ENCODE peak calls at places on chromosomes 16 and 17, in nine cellular contexts. P, I, R, H, T, V, F, D and Y are unnamed samples. For H3K9me3, the result is how much of the 10 kb centered on the place peaks cover.

GRCh38 chr17:49573510-49574282 is 2.0 kb upstream of the NXPH3 start:
- DNase-seq in P (no peak), I (peak), R (no peak), H (no peak), T (no peak), V (no peak), F (no peak), D (no peak), Y (peak)

GRCh38 chr17:30477758-30478115 is 529 bp downstream of the GOSR1 start:
- DNase-seq in P (no peak), I (no peak), R (no peak), H (no peak), T (no peak), V (peak), F (no peak), D (no peak), Y (no peak)

GRCh38 chr16:19753815-19754643 is 36.0 kb downstream of the IQCK start:
- DNase-seq in P (no peak), I (peak), R (no peak), H (no peak), T (no peak), V (peak), F (no peak), D (peak), Y (no peak)

GRCh38 chr16:65510850-65511249 is 389.0 kb upstream of the CDH11 start:
- DNase-seq in P (no peak), I (no peak), R (no peak), H (no peak), T (no peak), V (peak), F (no peak), D (no peak), Y (no peak)

GRCh38 chr17:77709594-77709993 is 248.9 kb upstream of the TNRC6C start:
- DNase-seq in P (no peak), I (peak), R (no peak), H (no peak), T (no peak), V (no peak), F (no peak), D (no peak), Y (no peak)

GRCh38 chr17:18921912-18922451 is 30.0 kb upstream of the SLC5A10 start:
- DNase-seq in P (peak), I (no peak), R (no peak), H (no peak), T (no peak), V (peak), F (no peak), D (peak), Y (no peak)

GRCh38 chr16:61936522-61936921 is 99.7 kb downstream of the CDH8 start:
- DNase-seq in P (no peak), I (no peak), R (no peak), H (no peak), T (no peak), V (no peak), F (no peak), D (no peak), Y (no peak)

GRCh38 chr16:25033852-25034251 is 18.7 kb upstream of the ARHGAP17 start:
- DNase-seq in P (no peak), I (no peak), R (no peak), H (no peak), T (no peak), V (peak), F (no peak), D (no peak), Y (peak)

GRCh38 chr17:66549731-66550207 is 247.4 kb downstream of the PRKCA start:
- DNase-seq in P (no peak), I (no peak), R (no peak), H (no peak), T (no peak), V (peak), F (no peak), D (no peak), Y (no peak)

GRCh38 chr17:2484876-2485275 is 26.8 kb downstream of the METTL16 start:
- DNase-seq in P (no peak), I (no peak), R (no peak), H (no peak), T (no peak), V (no peak), F (no peak), D (no peak), Y (no peak)

GRCh38 chr16:89545831-89546574 is 14.5 kb upstream of the RPL13 start:
- DNase-seq in P (no peak), I (no peak), R (no peak), H (no peak), T (no peak), V (no peak), F (no peak), D (peak), Y (no peak)

GRCh38 chr17:73973881-73974409 is 229.5 kb upstream of the RPL38 start:
- DNase-seq in P (no peak), I (no peak), R (peak), H (no peak), T (peak), V (peak), F (no peak), D (peak), Y (peak)

GRCh38 chr17:38897671-38898290 is 27.6 kb upstream of the LASP1NB start:
- DNase-seq in P (no peak), I (no peak), R (no peak), H (no peak), T (no peak), V (no peak), F (no peak), D (peak), Y (no peak)

GRCh38 chr16:86605950-86606349 is 27.6 kb downstream of the FOXL1 start:
- DNase-seq in P (no peak), I (no peak), R (no peak), H (no peak), T (no peak), V (no peak), F (no peak), D (no peak), Y (no peak)

GRCh38 chr16:89357055-89357454 is 133.3 kb downstream of the ANKRD11 start:
- DNase-seq in P (peak), I (no peak), R (no peak), H (no peak), T (no peak), V (no peak), F (no peak), D (peak), Y (no peak)

GRCh38 chr17:7803981-7804380 is 30.0 kb upstream of the KDM6B start:
- DNase-seq in P (no peak), I (no peak), R (no peak), H (no peak), T (peak), V (no peak), F (no peak), D (peak), Y (no peak)

GRCh38 chr16:15836074-15836473 is 20.8 kb downstream of the MYH11 start:
- DNase-seq in P (no peak), I (no peak), R (no peak), H (no peak), T (no peak), V (no peak), F (no peak), D (no peak), Y (no peak)

GRCh38 chr16:11370084-11370931 is 25.0 kb downstream of the RMI2 start:
- DNase-seq in P (peak), I (no peak), R (no peak), H (no peak), T (no peak), V (no peak), F (no peak), D (no peak), Y (no peak)

GRCh38 chr16:56943761-56944375 is 11.9 kb downstream of the HERPUD1 start:
- DNase-seq in P (peak), I (no peak), R (no peak), H (no peak), T (no peak), V (no peak), F (no peak), D (no peak), Y (no peak)

GRCh38 chr16:84975066-84975465 is 36.3 kb downstream of the ZDHHC7 start:
- DNase-seq in P (no peak), I (no peak), R (no peak), H (no peak), T (no peak), V (no peak), F (no peak), D (no peak), Y (no peak)

GRCh38 chr16:52618753-52619497 is 72.0 kb upstream of the TOX3 start:
- DNase-seq in P (no peak), I (no peak), R (no peak), H (no peak), T (no peak), V (no peak), F (no peak), D (no peak), Y (no peak)

GRCh38 chr17:50963139-50963538 is 97.0 kb upstream of the TOB1 start:
- DNase-seq in P (no peak), I (no peak), R (no peak), H (no peak), T (no peak), V (no peak), F (no peak), D (no peak), Y (no peak)

GRCh38 chr16:1045363-1046270 is 26.9 kb upstream of the SSTR5 start:
- DNase-seq in P (no peak), I (no peak), R (no peak), H (no peak), T (no peak), V (no peak), F (no peak), D (no peak), Y (no peak)

GRCh38 chr16:87855852-87856715 is 13.2 kb downstream of the SLC7A5 start:
- DNase-seq in P (peak), I (peak), R (peak), H (no peak), T (no peak), V (no peak), F (peak), D (peak), Y (no peak)

GRCh38 chr16:46889245-46889941 is 5.2 kb downstream of the GPT2 start:
- DNase-seq in P (no peak), I (no peak), R (no peak), H (no peak), T (no peak), V (no peak), F (no peak), D (no peak), Y (no peak)

GRCh38 chr17:76995352-76996105 is 127.3 kb downstream of the MGAT5B start:
- DNase-seq in P (no peak), I (no peak), R (no peak), H (no peak), T (no peak), V (no peak), F (no peak), D (no peak), Y (no peak)

GRCh38 chr16:4272114-4272954 is 489 bp downstream of the TFAP4 start:
- DNase-seq in P (no peak), I (peak), R (peak), H (no peak), T (no peak), V (no peak), F (no peak), D (peak), Y (peak)

GRCh38 chr17:16919663-16920627 is 52.0 kb downstream of the TNFRSF13B start:
- DNase-seq in P (no peak), I (peak), R (no peak), H (no peak), T (no peak), V (no peak), F (no peak), D (no peak), Y (no peak)

GRCh38 chr17:56389356-56389755 is 204.1 kb upstream of the NOG start:
- DNase-seq in P (no peak), I (no peak), R (no peak), H (no peak), T (no peak), V (no peak), F (no peak), D (no peak), Y (no peak)

GRCh38 chr17:34412965-34413441 is 50.0 kb upstream of the CCL1 start:
- DNase-seq in P (no peak), I (no peak), R (no peak), H (no peak), T (no peak), V (no peak), F (no peak), D (no peak), Y (no peak)

GRCh38 chr16:720507-720989 is 398 bp upstream of the ANTKMT start:
- DNase-seq in P (peak), I (no peak), R (peak), H (no peak), T (peak), V (peak), F (no peak), D (no peak), Y (peak)

GRCh38 chr16:1028056-1028455 is 44.5 kb upstream of the SSTR5 start:
- DNase-seq in P (no peak), I (no peak), R (no peak), H (no peak), T (no peak), V (no peak), F (no peak), D (no peak), Y (no peak)

GRCh38 chr17:50459756-50460155 is 8.9 kb downstream of the CHAD start:
- DNase-seq in P (no peak), I (no peak), R (no peak), H (no peak), T (no peak), V (no peak), F (no peak), D (no peak), Y (no peak)

GRCh38 chr17:48910370-48910769 is 2.2 kb downstream of the UBE2Z start:
- DNase-seq in P (no peak), I (no peak), R (no peak), H (no peak), T (no peak), V (no peak), F (no peak), D (no peak), Y (no peak)

GRCh38 chr17:60102632-60103047 is 23.9 kb upstream of the HEATR6 start:
- DNase-seq in P (no peak), I (no peak), R (no peak), H (no peak), T (no peak), V (peak), F (no peak), D (peak), Y (peak)

GRCh38 chr17:50181601-50182345 is 16.0 kb downstream of the SGCA start:
- DNase-seq in P (no peak), I (no peak), R (no peak), H (no peak), T (peak), V (peak), F (no peak), D (no peak), Y (no peak)

GRCh38 chr16:26453215-26453614 is 613.5 kb upstream of the C16orf82 start:
- DNase-seq in P (no peak), I (no peak), R (no peak), H (no peak), T (no peak), V (no peak), F (no peak), D (no peak), Y (no peak)
- H3K9me3 ChIP-seq in P (under half), I (under half), R (under half), H (under half), T (under half), V (under half), F (under half), D (under half), Y (under half)

DNA sequence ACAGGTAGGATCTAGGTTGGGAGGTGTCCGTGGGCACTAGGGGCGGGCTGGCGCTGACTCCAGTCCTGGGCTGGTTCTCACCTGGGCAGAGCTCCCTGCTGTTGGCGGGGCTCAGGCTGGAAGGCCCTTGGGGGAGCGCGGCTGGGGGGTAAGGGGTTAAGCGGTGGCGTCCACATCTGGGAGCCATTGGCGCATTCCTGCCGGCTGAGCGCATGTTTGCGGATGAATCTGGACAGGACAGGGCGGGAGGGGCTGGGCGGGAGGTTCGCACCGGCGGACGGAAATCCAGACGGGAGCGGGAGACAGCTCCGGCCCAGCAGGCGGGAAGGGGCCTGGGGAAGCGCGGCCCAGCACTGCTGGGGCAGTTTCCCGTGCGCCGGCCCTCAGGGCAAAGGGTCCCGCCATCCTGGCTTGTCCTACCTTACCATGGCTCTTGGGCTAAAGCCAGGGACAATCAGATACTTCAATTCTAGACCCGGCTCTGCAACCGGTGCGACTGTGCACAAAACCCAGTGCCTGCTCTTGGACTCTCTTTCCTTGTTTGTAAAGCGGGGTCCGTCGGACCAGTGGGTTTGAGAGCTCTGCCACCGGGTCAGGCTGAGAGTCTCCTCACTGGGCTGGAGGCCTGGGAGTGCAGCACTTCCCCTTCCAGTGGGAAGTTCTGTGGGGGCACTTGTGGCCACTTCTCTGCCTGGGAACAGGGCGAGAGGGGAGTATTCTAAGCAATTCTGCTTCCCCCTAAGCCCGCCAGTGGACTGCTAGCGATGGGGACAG is 7.8 kb downstream of the RARA start:
- DNase-seq in P (peak), I (peak), R (peak), H (no peak), T (peak), V (peak), F (no peak), D (peak), Y (peak)
- H3K4me3 ChIP-seq in P (peak), I (peak), R (peak), H (peak), T (no peak), V (peak), F (peak), D (no peak), Y (peak)

GRCh38 chr16:31819386-31819785 is 54.2 kb upstream of the ZNF267 start:
- DNase-seq in P (no peak), I (no peak), R (no peak), H (no peak), T (no peak), V (no peak), F (no peak), D (no peak), Y (no peak)

DNA sequence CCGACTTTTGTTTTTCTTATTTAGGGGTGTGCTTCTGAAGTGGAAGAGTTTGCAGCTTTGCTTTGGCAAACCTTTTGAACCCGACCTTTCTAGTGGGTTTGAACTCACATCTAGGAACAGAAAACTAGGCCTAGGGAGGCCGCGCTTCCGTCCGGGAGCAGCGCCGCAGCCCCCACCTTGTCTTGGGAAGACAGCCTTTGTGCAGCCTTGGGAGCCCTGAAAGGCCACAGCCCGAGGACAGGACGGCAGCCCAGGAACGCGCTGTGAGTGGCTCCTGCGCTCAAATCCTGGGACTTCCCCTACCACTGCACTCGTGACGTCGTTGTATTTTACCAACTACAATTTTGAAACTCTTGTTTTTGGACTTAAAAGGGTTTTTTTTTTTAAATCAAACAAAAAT is 53.7 kb upstream of the ZNF267 start:
- DNase-seq in P (no peak), I (no peak), R (no peak), H (no peak), T (no peak), V (no peak), F (no peak), D (no peak), Y (no peak)
- H3K9me3 ChIP-seq in P (under half), I (under half), R (under half), H (under half), T (under half), V (under half), F (under half), D (under half), Y (under half)

DNA sequence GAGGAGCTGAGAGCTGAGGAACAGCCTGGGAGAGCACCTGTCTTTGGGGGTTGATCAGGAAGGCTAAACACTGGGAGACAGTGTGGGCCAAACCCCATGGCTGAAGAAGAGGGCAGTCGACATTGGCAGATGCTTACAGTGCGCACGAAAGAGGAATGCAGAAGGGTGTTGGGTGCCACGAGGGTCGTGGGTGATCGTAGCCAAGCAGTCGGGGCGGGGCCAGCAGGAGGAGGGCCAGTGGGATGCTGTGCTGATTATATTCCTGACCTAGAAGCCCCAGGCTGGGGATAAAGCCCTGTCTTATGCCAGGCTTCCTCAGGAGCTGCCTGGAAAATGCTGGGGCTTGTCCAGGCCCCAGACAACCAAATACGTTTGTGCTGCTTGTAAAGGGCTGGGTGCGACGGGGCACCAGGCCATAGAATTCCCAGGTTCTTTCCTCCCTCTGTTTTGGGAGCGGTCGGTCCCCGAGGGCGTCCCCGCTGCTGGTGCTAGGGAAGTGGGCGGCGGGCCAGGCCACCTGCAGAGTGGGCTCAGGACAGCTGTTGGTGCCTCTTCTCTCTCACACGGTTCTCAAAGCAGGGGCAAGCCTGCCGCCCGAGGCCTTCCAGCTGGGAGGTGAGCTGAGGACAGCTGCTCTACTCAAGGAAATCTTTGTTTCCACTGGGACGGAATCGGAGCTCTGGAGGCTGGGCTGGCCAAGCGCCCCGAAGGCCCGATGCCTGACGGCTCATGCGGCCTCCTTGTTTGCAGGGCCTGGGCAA is 10.0 kb downstream of the C1QTNF1 start:
- DNase-seq in P (peak), I (peak), R (peak), H (no peak), T (no peak), V (no peak), F (no peak), D (peak), Y (peak)
- H3K4me3 ChIP-seq in P (no peak), I (peak), R (no peak), H (peak), T (no peak), V (no peak), F (no peak), D (no peak), Y (no peak)

GRCh38 chr16:35449663-35450062 is 1990.3 kb downstream of the TP53TG3F start:
- DNase-seq in P (no peak), I (no peak), R (no peak), H (no peak), T (no peak), V (no peak), F (no peak), D (no peak), Y (no peak)
- H3K9me3 ChIP-seq in P (under half), I (under half), R (under half), H (under half), T (under half), V (under half), F (under half), D (under half), Y (under half)

GRCh38 chr16:9258423-9259051 is 167.1 kb downstream of the HAPSTR1 start:
- DNase-seq in P (no peak), I (no peak), R (peak), H (no peak), T (peak), V (peak), F (no peak), D (peak), Y (peak)
- H3K4me3 ChIP-seq in P (no peak), I (no peak), R (no peak), H (no peak), T (no peak), V (no peak), F (no peak), D (no peak), Y (no peak)